ENCODE peak calls at places on chromosome 10, in nine cellular contexts. Z, P, D, A, H, X, O, E and R are unnamed samples.

GRCh38 chr10:101694056-101694673 is 805 bp downstream of the FBXW4 start:
- DNase-seq in Z (peak; percentile 40), P (peak; percentile 72), D (peak; percentile 92), A (peak; percentile 83), H (peak; percentile 79), X (peak; percentile 70), O (peak; percentile 88), E (peak; percentile 57), R (no peak)

GRCh38 chr10:1354776-1355435 is 298.7 kb downstream of the WDR37 start:
- DNase-seq in Z (no peak), P (no peak), D (no peak), A (no peak), H (no peak), X (no peak), O (peak; percentile 46), E (no peak), R (no peak)

GRCh38 chr10:26292058-26292457 is 75.5 kb downstream of the GAD2 start:
- DNase-seq in Z (no peak), P (no peak), D (no peak), A (no peak), H (no peak), X (no peak), O (no peak), E (no peak), R (no peak)

GRCh38 chr10:32379314-32379949 is 32.5 kb upstream of the EPC1 start:
- DNase-seq in Z (peak; percentile 93), P (peak; percentile 20), D (no peak), A (peak; percentile 76), H (peak; percentile 69), X (no peak), O (no peak), E (peak; percentile 75), R (no peak)

GRCh38 chr10:88064608-88065383 is 201.4 kb downstream of the PTEN start:
- DNase-seq in Z (no peak), P (peak; percentile 53), D (peak; percentile 81), A (peak; percentile 99), H (no peak), X (no peak), O (no peak), E (peak; percentile 84), R (no peak)

GRCh38 chr10:73841526-73842285 is 30.3 kb upstream of the NDST2 start:
- DNase-seq in Z (no peak), P (no peak), D (no peak), A (no peak), H (no peak), X (no peak), O (no peak), E (peak; percentile 56), R (no peak)

GRCh38 chr10:67818323-67818722 is 19.7 kb downstream of the DNAJC12 start:
- DNase-seq in Z (peak; percentile 100), P (no peak), D (no peak), A (no peak), H (no peak), X (no peak), O (no peak), E (no peak), R (no peak)

GRCh38 chr10:62333135-62333889 is 40.9 kb upstream of the ZNF365 start:
- DNase-seq in Z (no peak), P (no peak), D (no peak), A (peak; percentile 16), H (no peak), X (no peak), O (no peak), E (no peak), R (no peak)

GRCh38 chr10:92183199-92183598 is 107.7 kb downstream of the CPEB3 start:
- DNase-seq in Z (no peak), P (no peak), D (no peak), A (no peak), H (no peak), X (no peak), O (no peak), E (no peak), R (no peak)

GRCh38 chr10:92184977-92185376 is 105.9 kb downstream of the CPEB3 start:
- DNase-seq in Z (no peak), P (no peak), D (no peak), A (no peak), H (no peak), X (no peak), O (no peak), E (no peak), R (no peak)

GRCh38 chr10:92180326-92180881 is 110.5 kb downstream of the CPEB3 start:
- DNase-seq in Z (peak; percentile 9), P (no peak), D (no peak), A (no peak), H (no peak), X (no peak), O (no peak), E (no peak), R (no peak)

GRCh38 chr10:92177546-92177945 is 113.3 kb downstream of the CPEB3 start:
- DNase-seq in Z (no peak), P (no peak), D (no peak), A (no peak), H (no peak), X (no peak), O (no peak), E (peak; percentile 13), R (no peak)

DNA sequence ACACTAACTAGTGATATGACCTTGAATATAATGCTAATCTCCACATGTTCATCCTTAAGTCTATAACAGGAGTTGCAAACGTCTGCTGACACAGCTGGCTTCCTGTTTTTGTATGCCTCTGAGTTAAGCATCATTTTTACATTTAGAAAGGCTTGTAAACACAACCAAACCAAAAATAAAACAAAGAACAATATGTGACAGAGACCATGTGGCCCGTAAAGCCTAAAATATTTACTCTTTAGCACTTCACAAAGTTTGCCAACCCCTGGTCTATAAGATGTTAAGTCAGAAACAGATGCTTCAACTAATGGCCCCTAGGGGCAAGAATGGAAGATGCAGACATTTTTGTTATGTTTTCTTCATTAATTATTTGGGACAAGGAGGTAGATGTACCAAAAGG is 109.3 kb downstream of the CPEB3 start:
- DNase-seq in Z (peak; percentile 9), P (no peak), D (no peak), A (peak; percentile 49), H (peak; percentile 32), X (no peak), O (no peak), E (no peak), R (no peak)
- TF ChIP-seq CTCF in Z (peak; percentile 44), P (no peak), D (no peak), A (peak; percentile 7), H (peak; percentile 50), X (no peak), O (peak; percentile 21), E (peak; percentile 28), R (no peak)

GRCh38 chr10:27720529-27720928 is 25.1 kb downstream of the MKX start:
- DNase-seq in Z (peak; percentile 52), P (no peak), D (no peak), A (no peak), H (no peak), X (no peak), O (no peak), E (no peak), R (no peak)

GRCh38 chr10:27723436-27723835 is 22.2 kb downstream of the MKX start:
- DNase-seq in Z (no peak), P (no peak), D (no peak), A (no peak), H (peak; percentile 21), X (no peak), O (no peak), E (peak; percentile 14), R (no peak)

GRCh38 chr10:27719052-27719451 is 26.6 kb downstream of the MKX start:
- DNase-seq in Z (no peak), P (no peak), D (no peak), A (no peak), H (no peak), X (no peak), O (no peak), E (no peak), R (no peak)

GRCh38 chr10:27730041-27730440 is 15.6 kb downstream of the MKX start:
- DNase-seq in Z (no peak), P (no peak), D (no peak), A (no peak), H (no peak), X (no peak), O (no peak), E (no peak), R (no peak)

DNA sequence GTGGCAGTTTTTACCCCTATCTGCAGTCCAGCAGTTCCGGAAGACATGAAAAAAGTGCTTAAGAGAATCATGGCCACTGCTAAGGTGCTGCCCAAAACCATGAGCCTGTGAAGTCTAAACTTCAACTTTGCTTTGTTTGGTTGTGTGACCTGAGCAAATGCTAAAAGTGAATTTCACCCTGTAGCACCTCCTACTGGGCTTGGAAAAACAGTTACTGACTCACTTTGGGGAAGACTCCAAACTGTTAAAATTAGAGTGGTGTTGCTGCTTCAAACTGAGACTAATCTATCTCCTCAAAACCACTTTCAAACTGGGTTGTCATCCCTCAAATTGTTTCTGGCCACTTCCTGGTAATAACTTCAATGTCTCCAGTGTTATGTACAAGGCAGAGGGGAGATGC is 21.3 kb downstream of the MKX start:
- DNase-seq in Z (peak; percentile 17), P (no peak), D (no peak), A (no peak), H (peak; percentile 79), X (no peak), O (no peak), E (no peak), R (no peak)
- TF ChIP-seq CTCF in Z (peak; percentile 62), P (no peak), D (no peak), A (no peak), H (peak; percentile 67), X (no peak), O (peak; percentile 5), E (no peak), R (no peak)

GRCh38 chr10:92074126-92074887 is 150.7 kb downstream of the BTAF1 start:
- DNase-seq in Z (peak; percentile 32), P (no peak), D (no peak), A (peak; percentile 14), H (no peak), X (no peak), O (no peak), E (peak; percentile 15), R (no peak)
- TF ChIP-seq CTCF in Z (peak; percentile 43), P (no peak), D (no peak), A (no peak), H (no peak), X (no peak), O (no peak), E (no peak), R (no peak)

GRCh38 chr10:23368816-23369640 is 24.4 kb upstream of the C10orf67 start:
- DNase-seq in Z (no peak), P (no peak), D (no peak), A (peak; percentile 66), H (no peak), X (no peak), O (no peak), E (no peak), R (no peak)

GRCh38 chr10:23364378-23364777 is 19.8 kb upstream of the C10orf67 start:
- DNase-seq in Z (no peak), P (no peak), D (no peak), A (peak; percentile 51), H (no peak), X (no peak), O (no peak), E (no peak), R (no peak)

GRCh38 chr10:23370106-23370505 is 25.5 kb upstream of the C10orf67 start:
- DNase-seq in Z (no peak), P (no peak), D (no peak), A (no peak), H (no peak), X (no peak), O (no peak), E (no peak), R (no peak)

GRCh38 chr10:23371073-23371472 is 26.5 kb upstream of the C10orf67 start:
- DNase-seq in Z (no peak), P (no peak), D (no peak), A (no peak), H (no peak), X (no peak), O (no peak), E (no peak), R (no peak)

GRCh38 chr10:23367896-23368685 is 23.5 kb upstream of the C10orf67 start:
- DNase-seq in Z (no peak), P (no peak), D (no peak), A (no peak), H (no peak), X (no peak), O (no peak), E (no peak), R (no peak)
- TF ChIP-seq CTCF in Z (no peak), P (no peak), D (no peak), A (no peak), H (no peak), X (no peak), O (no peak), E (no peak), R (no peak)